ENCODE peak calls at places on chromosomes 2 and 18, in seven cellular contexts. M, Z, Y, D, J, C and H are unnamed samples.
A peak's percentile ranks its signal among the peaks of the same experiment; 100 is the strongest.

GRCh38 chr2:224973112-224974016 is 68.9 kb downstream of the DOCK10 start:
- DNase-seq in Z (no peak), M (no peak), Y (peak; percentile 71), D (no peak), C (no peak), J (no peak), H (no peak)

GRCh38 chr2:61465045-61465444 is 5.8 kb downstream of the USP34 start:
- DNase-seq in Z (no peak), D (no peak), M (no peak), C (no peak), Y (no peak), J (no peak), H (no peak)

GRCh38 chr2:224432003-224432574 is 30.2 kb upstream of the FAM124B start:
- DNase-seq in C (no peak), Z (no peak), M (no peak), Y (no peak), J (no peak), D (no peak), H (no peak)

GRCh38 chr2:96533292-96534073 is 3.1 kb upstream of the ARID5A start:
- DNase-seq in Z (peak; percentile 72), Y (no peak), M (peak; percentile 31), C (no peak), J (peak; percentile 95), D (no peak), H (no peak)

GRCh38 chr2:23757686-23758433 is 169.1 kb downstream of the ATAD2B start:
- DNase-seq in J (no peak), M (no peak), Y (peak; percentile 49), Z (no peak), D (no peak), C (no peak), H (no peak)

GRCh38 chr2:112529751-112530150 is 12.5 kb upstream of the POLR1B start:
- DNase-seq in D (no peak), J (no peak), C (no peak), Z (no peak), Y (no peak), M (no peak), H (no peak)

GRCh38 chr18:58254873-58255511 is 211.0 kb downstream of the NEDD4L start:
- DNase-seq in Y (peak; percentile 55), J (no peak), D (no peak), M (peak; percentile 70), C (no peak), Z (no peak), H (no peak)

GRCh38 chr2:205654878-205655601 is 27.3 kb upstream of the NRP2 start:
- DNase-seq in C (no peak), Y (peak; percentile 67), D (no peak), M (no peak), Z (no peak), J (no peak), H (no peak)

GRCh38 chr2:188798159-188798558 is 176.0 kb upstream of the COL3A1 start:
- DNase-seq in M (no peak), C (no peak), D (no peak), Y (no peak), Z (no peak), J (no peak), H (no peak)

GRCh38 chr2:19764998-19765397 is 136.8 kb downstream of the TTC32 start:
- DNase-seq in M (no peak), Y (no peak), D (no peak), Z (no peak), C (no peak), J (no peak), H (no peak)

GRCh38 chr2:45218931-45219339 is 209.7 kb upstream of the SIX2 start:
- DNase-seq in Y (no peak), C (no peak), J (no peak), M (no peak), D (no peak), Z (no peak), H (no peak)

GRCh38 chr2:168198476-168199192 is 48.8 kb downstream of the STK39 start:
- DNase-seq in M (no peak), J (no peak), C (no peak), Y (no peak), D (no peak), Z (no peak), H (no peak)

GRCh38 chr2:15633043-15633970 is 41.6 kb downstream of the DDX1 start:
- DNase-seq in C (no peak), M (no peak), Y (no peak), D (no peak), Z (no peak), J (no peak), H (no peak)

GRCh38 chr2:24049485-24050021 is at the start of gene FKBP1B:
- DNase-seq in D (peak; percentile 84), Y (peak; percentile 21), M (peak; percentile 97), Z (peak; percentile 50), J (peak; percentile 87), C (peak; percentile 97), H (peak; percentile 91)

GRCh38 chr18:48676756-48677368 is 138.0 kb downstream of the CTIF start:
- DNase-seq in Z (peak; percentile 81), Y (no peak), M (peak; percentile 95), J (peak; percentile 94), C (peak; percentile 90), D (peak; percentile 88), H (peak; percentile 79)

GRCh38 chr2:43224571-43225092 is 1.8 kb downstream of the ZFP36L2 start:
- DNase-seq in D (peak; percentile 47), Z (peak; percentile 46), M (peak; percentile 76), Y (no peak), C (peak; percentile 61), J (peak; percentile 85), H (peak; percentile 54)

GRCh38 chr2:127146071-127146725 is 39.2 kb upstream of the BIN1 start:
- DNase-seq in Z (no peak), D (no peak), C (no peak), M (peak; percentile 47), Y (no peak), J (no peak), H (no peak)

GRCh38 chr18:62778976-62779869 is 63.9 kb downstream of the PHLPP1 start:
- DNase-seq in M (peak; percentile 47), D (peak; percentile 37), J (no peak), C (no peak), Z (no peak), Y (no peak), H (no peak)

GRCh38 chr2:234025475-234025874 is 25.0 kb upstream of the SPP2 start:
- DNase-seq in M (no peak), Z (no peak), D (no peak), Y (no peak), C (no peak), J (no peak), H (no peak)

DNA sequence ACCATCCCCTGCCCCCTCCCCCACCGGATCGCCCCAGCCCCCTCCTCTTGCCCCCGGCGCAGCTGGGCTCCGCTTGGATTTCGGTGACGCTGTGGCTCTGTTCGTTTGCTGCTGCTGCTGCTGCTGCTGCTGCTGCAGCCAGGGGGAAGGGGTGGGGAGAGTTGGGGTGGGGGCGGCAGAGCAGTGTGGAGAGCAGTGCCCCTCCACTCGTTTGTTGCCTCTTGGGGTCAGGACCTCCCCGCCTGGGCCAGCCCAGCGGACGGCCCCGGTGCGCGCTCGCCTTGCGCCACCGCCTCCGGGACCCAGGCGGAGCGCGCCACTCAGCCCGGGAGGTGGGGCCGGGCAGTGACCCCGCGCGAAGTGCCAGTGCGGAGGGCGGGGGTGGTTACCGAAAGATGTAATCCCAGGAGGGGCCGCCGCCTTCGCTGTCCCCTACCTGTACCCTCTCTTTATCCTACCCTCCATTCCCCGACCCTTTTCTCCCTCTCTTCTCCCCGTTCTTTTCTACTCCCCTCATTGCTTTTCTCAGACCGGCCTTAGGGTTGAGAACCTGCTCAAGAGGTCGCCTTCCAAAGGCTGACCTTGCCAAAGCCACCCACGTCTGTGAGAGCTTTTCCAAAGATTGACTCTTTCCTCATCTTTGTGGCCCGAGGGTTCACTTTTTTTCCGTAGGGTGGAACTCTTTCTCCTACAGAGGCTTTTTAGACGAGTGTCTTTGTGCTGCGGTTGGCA is 187.6 kb upstream of the FANCL start:
- DNase-seq in C (peak; percentile 91), J (no peak), Y (no peak), D (peak; percentile 75), Z (peak; percentile 44), M (peak; percentile 92), H (peak; percentile 6)
- H3K4me3 ChIP-seq in C (no peak overlapping the region), J (peak overlapping the region; percentile 28), Y (peak overlapping the region; percentile 46), D (peak overlapping the region; percentile 51), Z (peak overlapping the region; percentile 44), M (peak overlapping the region; percentile 71), H (peak overlapping the region; percentile 8)

GRCh38 chr18:5894613-5895299 is 566 bp downstream of the TMEM200C start:
- DNase-seq in C (peak; percentile 73), D (peak; percentile 51), M (peak; percentile 84), J (peak; percentile 75), Y (no peak), Z (peak; percentile 39), H (no peak)

GRCh38 chr18:5894215-5894612 is 1.1 kb downstream of the TMEM200C start:
- DNase-seq in C (no peak), Z (no peak), J (no peak), Y (no peak), D (no peak), M (no peak), H (no peak)

GRCh38 chr18:5892772-5893431 is 2.4 kb downstream of the TMEM200C start:
- DNase-seq in D (no peak), C (no peak), M (no peak), Z (no peak), J (no peak), Y (no peak), H (no peak)

GRCh38 chr18:5895300-5895885 is at the start of gene TMEM200C:
- DNase-seq in J (no peak), C (peak; percentile 86), Y (no peak), M (peak; percentile 92), D (peak; percentile 83), Z (peak; percentile 62), H (no peak)

GRCh38 chr18:5895886-5896740 is 791 bp upstream of the TMEM200C start:
- DNase-seq in Y (no peak), D (peak; percentile 81), C (peak; percentile 72), Z (peak; percentile 65), M (peak; percentile 82), J (peak; percentile 78), H (no peak)
- H3K27me3 ChIP-seq in Y (peaks cover 22% of the 10 kb centered on the region), D (no peaks in the 10 kb centered on the region), C (peaks cover 47% of the 10 kb centered on the region), Z (no peaks in the 10 kb centered on the region), M (peaks cover 34% of the 10 kb centered on the region), J (no peaks in the 10 kb centered on the region), H (peaks cover 28% of the 10 kb centered on the region)

GRCh38 chr2:70888925-70889715 is 46.6 kb upstream of the ATP6V1B1 start:
- DNase-seq in C (no peak), M (peak; percentile 85), Y (no peak), Z (no peak), J (no peak), D (peak; percentile 54), H (no peak)
- H3K4me3 ChIP-seq in C (no peak overlapping the region), M (peak overlapping the region; percentile 19), Y (no peak overlapping the region), Z (no peak overlapping the region), J (no peak overlapping the region), D (no peak overlapping the region), H (no peak overlapping the region)

DNA sequence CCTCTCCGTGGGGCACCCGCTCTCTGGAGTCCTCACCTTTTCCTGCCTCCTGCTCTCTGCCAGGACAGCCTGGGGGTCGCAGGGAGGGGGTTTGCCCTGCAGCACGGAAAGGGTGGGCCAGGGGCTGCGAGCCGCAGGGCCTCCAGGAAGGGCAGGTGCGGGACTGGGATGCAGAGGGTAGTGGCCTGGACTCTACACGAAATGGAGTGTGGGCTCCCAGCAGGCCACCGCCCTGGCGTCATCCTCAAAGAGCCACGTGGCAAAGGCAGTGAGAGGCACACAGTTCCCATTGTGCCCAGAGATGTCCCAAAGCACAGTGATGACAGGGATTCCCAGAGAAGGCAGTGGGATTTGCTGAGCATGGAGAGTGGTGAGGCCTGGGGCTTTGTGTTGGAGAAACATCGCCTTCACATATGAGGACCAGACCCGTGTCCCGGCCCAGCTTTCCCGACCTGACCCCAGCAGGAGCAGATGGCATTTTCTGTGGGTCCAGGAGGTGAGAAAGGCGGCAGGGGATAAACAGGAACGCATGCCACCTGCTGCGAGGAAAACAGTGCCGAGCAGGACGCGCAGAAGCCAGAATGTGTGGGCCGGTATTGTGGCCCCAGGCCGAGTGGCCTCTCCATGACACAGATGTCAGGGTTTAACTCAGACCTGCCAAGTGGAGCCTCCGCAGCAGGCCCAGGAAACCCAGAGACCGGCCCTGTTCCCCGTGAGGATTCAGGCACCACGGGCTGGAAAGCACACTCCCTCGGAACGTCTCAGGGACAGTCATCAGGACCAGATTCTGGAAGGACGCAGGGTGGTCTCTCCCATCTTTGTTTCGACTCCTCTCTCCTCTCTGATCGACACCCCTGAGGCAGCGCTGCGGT is 855.5 kb upstream of the SALL3 start:
- DNase-seq in C (no peak), Z (no peak), D (no peak), J (no peak), Y (no peak), M (no peak), H (no peak)
- H3K27me3 ChIP-seq in C (no peaks in the 10 kb centered on the region), Z (no peaks in the 10 kb centered on the region), D (no peaks in the 10 kb centered on the region), J (no peaks in the 10 kb centered on the region), Y (no peaks in the 10 kb centered on the region), M (no peaks in the 10 kb centered on the region), H (no peaks in the 10 kb centered on the region)